ENCODE peak calls at places on chromosomes 11 and 22, in eight cellular contexts. J is BE2C; U is heart right ventricle; C is body of pancreas; R is NT2/D1; I is thoracic aorta; P is naive thymus-derived CD4-positive, alpha-beta T cell; S is fibroblast of lung. W is an unnamed sample. For H3K9me3 and H3K4me1, the result is how much of the 10 kb centered on the place peaks cover.

GRCh38 chr22:50627452-50627913 is 469 bp downstream of the ARSA start:
- DNase-seq in S (no peak), I (no peak), U (no peak), C (no peak), J (peak), P (peak), R (no peak), W (peak)

GRCh38 chr11:12064954-12065280 is 45.5 kb upstream of the MICAL2 start:
- DNase-seq in I (no peak), P (no peak), R (no peak), U (no peak), J (no peak), C (no peak), S (no peak), W (no peak)

GRCh38 chr11:115527534-115528125 is 23.4 kb upstream of the CADM1 start:
- DNase-seq in P (no peak), J (no peak), I (no peak), R (no peak), U (no peak), S (no peak), C (peak), W (no peak)

GRCh38 chr11:65958774-65959420 is 2.6 kb upstream of the SART1 start:
- DNase-seq in U (no peak), R (no peak), P (no peak), S (no peak), J (no peak), I (no peak), C (no peak), W (no peak)

GRCh38 chr11:120834686-120835225 is 189.1 kb upstream of the TBCEL start:
- DNase-seq in R (no peak), C (no peak), I (no peak), S (no peak), P (no peak), J (no peak), U (no peak), W (no peak)

GRCh38 chr11:62622476-62622875 is 690 bp upstream of the B3GAT3 start:
- DNase-seq in I (no peak), C (no peak), P (no peak), S (no peak), J (no peak), R (no peak), U (no peak), W (no peak)

GRCh38 chr22:45785458-45785857 is 113.8 kb downstream of the ATXN10 start:
- DNase-seq in S (no peak), R (no peak), J (no peak), I (no peak), P (no peak), C (peak), U (no peak), W (no peak)

GRCh38 chr11:67014343-67014742 is 8.6 kb upstream of the SYT12 start:
- DNase-seq in P (no peak), R (no peak), I (no peak), S (no peak), J (no peak), U (no peak), C (no peak), W (no peak)

GRCh38 chr11:119757378-119757777 is 28.4 kb upstream of the NECTIN1 start:
- DNase-seq in S (no peak), C (no peak), U (no peak), P (no peak), J (no peak), R (no peak), I (no peak), W (no peak)

GRCh38 chr11:13965337-13965736 is 2.8 kb downstream of the SPON1 start:
- DNase-seq in P (no peak), J (no peak), C (no peak), I (no peak), U (no peak), R (no peak), S (no peak), W (no peak)

GRCh38 chr22:35684270-35684700 is 33.4 kb upstream of the APOL5 start:
- DNase-seq in R (no peak), C (peak), S (peak), P (no peak), I (no peak), U (peak), J (peak), W (no peak)

GRCh38 chr22:46241397-46242007 is 8.6 kb downstream of the CDPF1 start:
- DNase-seq in S (no peak), P (no peak), R (no peak), J (peak), C (no peak), I (no peak), U (peak), W (no peak)

GRCh38 chr11:125110996-125111340 is 458 bp downstream of the TMEM218 start:
- DNase-seq in I (no peak), U (no peak), P (no peak), R (peak), C (no peak), J (no peak), S (no peak), W (no peak)

GRCh38 chr22:29782061-29782845 is 15.1 kb downstream of the UQCR10 start:
- DNase-seq in I (no peak), J (no peak), P (no peak), C (peak), S (no peak), U (peak), R (no peak), W (no peak)

GRCh38 chr11:68575025-68575665 is 109.2 kb upstream of the GAL start:
- DNase-seq in S (peak), P (no peak), J (no peak), I (no peak), U (no peak), C (no peak), R (no peak), W (no peak)

GRCh38 chr11:111462329-111462728 is 49.9 kb downstream of the BTG4 start:
- DNase-seq in S (no peak), I (no peak), J (no peak), P (no peak), C (no peak), U (no peak), R (no peak), W (no peak)

GRCh38 chr11:128956401-128957203 is 13.9 kb upstream of the TP53AIP1 start:
- DNase-seq in S (peak), J (peak), P (no peak), I (no peak), R (peak), U (peak), C (peak), W (peak)

GRCh38 chr11:17782145-17782544 is 47.6 kb downstream of the KCNC1 start:
- DNase-seq in C (no peak), R (no peak), U (no peak), P (no peak), I (no peak), S (no peak), J (no peak), W (no peak)

GRCh38 chr11:62223095-62223494 is 14.6 kb downstream of the SCGB2A1 start:
- DNase-seq in C (no peak), R (no peak), S (no peak), U (no peak), P (no peak), J (no peak), I (no peak), W (no peak)

GRCh38 chr22:46143491-46144147 is 6.7 kb upstream of the PPARA start:
- DNase-seq in I (no peak), P (no peak), R (no peak), J (no peak), C (no peak), S (no peak), U (no peak), W (no peak)

GRCh38 chr11:8858808-8859207 is 52.2 kb upstream of the AKIP1 start:
- DNase-seq in P (no peak), S (no peak), R (no peak), J (no peak), U (no peak), I (no peak), C (no peak), W (no peak)

GRCh38 chr22:49243965-49244364 is 583.7 kb downstream of the BRD1 start:
- DNase-seq in S (no peak), J (no peak), R (no peak), U (no peak), I (no peak), P (no peak), C (no peak), W (no peak)

GRCh38 chr11:10295056-10295901 is 1.3 kb upstream of the SBF2 start:
- DNase-seq in P (no peak), C (no peak), J (no peak), I (no peak), R (no peak), U (no peak), S (no peak), W (no peak)

GRCh38 chr22:50544078-50544745 is 1.5 kb upstream of the KLHDC7B start:
- DNase-seq in I (no peak), C (peak), P (peak), J (peak), S (peak), R (no peak), U (peak), W (peak)

GRCh38 chr22:20422965-20423635 is 14.5 kb downstream of the SCARF2 start:
- DNase-seq in J (peak), U (peak), R (no peak), S (peak), P (no peak), I (no peak), C (peak), W (no peak)

GRCh38 chr11:130144721-130145327 is 14.8 kb upstream of the ST14 start:
- DNase-seq in I (no peak), U (no peak), P (no peak), S (no peak), C (no peak), R (no peak), J (no peak), W (no peak)

GRCh38 chr22:37484115-37485005 is 1.8 kb downstream of the MFNG start:
- DNase-seq in U (peak), P (peak), S (no peak), C (no peak), I (no peak), J (no peak), R (no peak), W (peak)

GRCh38 chr11:61732705-61733104 is 19.7 kb upstream of the MYRF start:
- DNase-seq in J (no peak), U (no peak), I (no peak), S (peak), C (no peak), R (no peak), P (no peak), W (no peak)

GRCh38 chr11:82494988-82495432 is 238.7 kb downstream of the FAM181B start:
- DNase-seq in R (peak), C (no peak), S (no peak), J (peak), I (no peak), U (no peak), P (no peak), W (no peak)

GRCh38 chr11:90614318-90614717 is 391.5 kb upstream of the CHORDC1 start:
- DNase-seq in U (no peak), R (no peak), J (no peak), I (no peak), C (no peak), P (no peak), S (no peak), W (no peak)

GRCh38 chr22:35905894-35906293 is 122.7 kb downstream of the RBFOX2 start:
- DNase-seq in S (no peak), C (no peak), J (no peak), U (no peak), P (no peak), I (no peak), R (no peak), W (no peak)

GRCh38 chr11:69400769-69401590 is 80.5 kb upstream of the LINC01488 start:
- DNase-seq in P (no peak), C (peak), S (no peak), R (no peak), J (no peak), U (no peak), I (no peak), W (no peak)

GRCh38 chr22:38172489-38173155 is 9.0 kb downstream of the PLA2G6 start:
- DNase-seq in P (no peak), R (no peak), I (no peak), C (peak), S (peak), U (peak), J (no peak), W (peak)

GRCh38 chr22:44271010-44271500 is 41.7 kb downstream of the SHISAL1 start:
- DNase-seq in U (no peak), J (no peak), P (no peak), S (no peak), R (no peak), I (no peak), C (no peak), W (no peak)

GRCh38 chr22:19782533-19782932 is 22.0 kb downstream of the TBX1 start:
- DNase-seq in R (no peak), C (no peak), P (no peak), J (no peak), S (no peak), I (no peak), U (no peak), W (no peak)

GRCh38 chr11:72719144-72719543 is 33.1 kb downstream of the ARAP1 start:
- DNase-seq in P (no peak), I (no peak), U (peak), R (no peak), C (peak), S (peak), J (no peak), W (no peak)
- H3K9me3 ChIP-seq in P (under half), I (under half), U (under half), R (under half), C (under half), S (under half), J (under half), W (under half)

DNA sequence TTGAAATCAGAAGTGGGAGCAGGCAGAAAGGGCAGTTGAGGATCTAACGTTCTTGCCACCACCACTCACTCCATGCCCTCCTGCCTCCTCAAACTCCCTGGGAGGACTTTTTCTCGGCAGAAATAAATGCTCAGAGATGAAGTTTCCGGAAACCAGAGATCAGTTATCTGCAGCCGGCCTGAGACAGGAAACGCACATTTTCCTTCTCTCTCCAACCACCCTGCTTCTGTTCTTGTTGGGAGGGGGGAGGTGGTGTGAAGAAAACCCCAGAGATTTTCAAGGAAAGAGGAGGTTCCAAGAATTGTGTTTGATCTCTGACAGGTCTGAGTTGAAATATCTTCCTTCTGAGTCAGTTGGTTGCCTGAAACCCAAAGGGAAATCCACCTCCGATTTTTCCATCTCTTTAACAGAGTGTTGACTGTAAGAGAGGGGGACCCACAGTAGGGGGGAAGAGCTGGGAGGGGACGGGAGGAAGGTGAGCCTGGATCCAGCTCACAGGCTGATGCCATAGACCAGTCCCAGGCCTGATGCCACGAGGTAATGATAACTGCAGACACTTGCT is 100.8 kb downstream of the TRAF6 start:
- DNase-seq in J (no peak), C (no peak), S (no peak), R (no peak), U (peak), P (no peak), I (no peak), W (no peak)
- H3K4me1 ChIP-seq in J (under half), C (under half), S (under half), R (under half), U (half or more), P (under half), I (under half), W (under half)

GRCh38 chr11:2298795-2299747 is 2.6 kb downstream of the C11orf21 start:
- DNase-seq in J (peak), S (no peak), P (no peak), U (no peak), I (no peak), R (peak), C (peak), W (peak)

GRCh38 chr11:2300936-2301630 is 635 bp downstream of the C11orf21 start:
- DNase-seq in U (no peak), P (no peak), S (no peak), J (no peak), C (no peak), I (no peak), R (no peak), W (peak)

GRCh38 chr11:2301631-2302272 is at the start of the genes C11orf21 and TSPAN32:
- DNase-seq in U (peak), S (peak), J (no peak), C (peak), P (peak), I (no peak), R (no peak), W (peak)

GRCh38 chr11:2299773-2300172 is 1.9 kb downstream of the C11orf21 start:
- DNase-seq in R (no peak), S (no peak), C (no peak), I (no peak), U (no peak), J (no peak), P (no peak), W (no peak)

DNA sequence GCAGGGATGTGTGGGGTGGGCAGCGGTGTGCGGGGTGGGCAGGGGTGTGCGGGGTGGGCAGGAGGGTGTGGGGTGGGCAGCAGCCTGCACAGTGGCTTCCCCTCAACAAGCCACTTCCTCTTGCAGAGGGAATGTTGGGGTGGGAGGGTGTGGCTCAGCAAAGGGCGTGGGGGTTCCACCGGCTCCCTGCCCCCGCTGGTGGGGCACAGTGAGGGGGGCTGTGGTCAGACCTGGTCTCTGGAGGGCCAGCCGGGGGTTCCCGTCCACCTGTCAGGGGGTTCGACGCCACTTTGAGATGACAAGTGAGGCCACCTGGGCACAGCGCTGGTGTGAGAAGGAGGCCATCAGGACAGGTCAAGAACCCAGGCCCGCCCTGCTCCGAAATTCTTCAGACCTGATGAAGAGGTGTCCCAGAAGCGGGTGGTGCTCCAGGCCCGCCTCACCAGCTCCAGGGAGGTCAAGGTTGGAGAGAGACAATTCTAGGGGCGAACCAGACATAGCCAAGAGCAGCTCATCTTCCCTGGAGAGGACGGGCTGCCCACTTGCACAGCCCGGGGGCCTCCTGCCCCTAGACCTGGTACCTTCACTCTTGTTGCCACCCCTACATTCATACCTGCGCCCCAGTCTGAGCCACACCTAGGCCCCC is 1.3 kb downstream of the C11orf21 start:
- DNase-seq in J (no peak), R (no peak), I (no peak), U (no peak), C (peak), P (no peak), S (no peak), W (no peak)
- H3K4me3 ChIP-seq in J (no peak), R (no peak), I (peak), U (peak), C (no peak), P (peak), S (no peak), W (peak)

DNA sequence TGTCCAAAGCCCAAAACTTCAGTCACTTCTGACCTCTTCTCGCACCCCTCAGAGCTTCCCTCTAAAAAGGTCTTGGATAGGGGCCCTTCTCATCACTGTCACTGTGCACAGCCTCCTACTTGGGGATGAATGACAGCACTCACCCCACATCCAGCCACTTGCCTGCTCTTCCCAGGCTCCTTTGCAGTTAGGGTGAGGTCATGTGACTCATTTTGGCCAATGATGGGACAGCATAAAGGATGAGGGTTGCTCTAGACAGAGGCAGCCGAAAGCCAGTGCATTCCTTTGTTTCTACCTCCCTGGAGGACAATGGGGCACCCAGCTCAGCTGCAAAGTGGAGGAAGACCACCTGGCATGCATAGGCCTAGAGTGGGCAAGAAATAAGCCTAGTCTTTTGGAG is 1413.3 kb downstream of the TBC1D22A start:
- DNase-seq in P (no peak), R (no peak), U (no peak), C (no peak), I (no peak), J (no peak), S (no peak), W (no peak)
- H3K9me3 ChIP-seq in P (under half), R (under half), U (under half), C (under half), I (under half), J (under half), S (under half), W (under half)

DNA sequence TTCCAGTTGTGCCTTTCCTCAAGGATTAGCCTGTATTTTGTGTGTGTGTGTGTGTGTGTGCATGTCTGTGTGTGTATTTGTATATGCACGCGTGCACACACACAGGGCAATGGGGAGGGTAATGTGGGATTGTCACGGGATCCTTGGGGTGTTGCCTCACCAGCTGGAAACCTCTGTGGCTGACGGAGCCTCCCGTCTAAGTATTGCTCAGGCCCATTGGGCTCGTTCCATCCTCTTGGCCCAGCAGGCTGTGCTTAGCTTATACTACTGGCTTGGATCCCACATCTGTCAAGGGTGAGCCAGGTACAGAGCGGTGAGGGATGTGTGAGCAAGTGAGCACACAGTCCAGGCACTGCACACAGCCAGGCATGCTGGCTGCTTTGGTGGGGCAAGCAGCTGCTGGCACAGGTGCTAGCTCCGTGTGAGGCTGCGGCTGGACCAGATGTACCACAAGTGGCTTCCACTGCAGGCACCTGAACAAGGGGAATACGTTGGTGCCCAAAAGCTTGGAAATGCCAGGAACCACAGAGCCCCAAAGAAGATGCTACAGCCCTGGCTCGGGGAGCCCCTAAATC is 462.8 kb downstream of the NELL1 start:
- DNase-seq in P (no peak), J (no peak), S (no peak), U (no peak), R (no peak), C (no peak), I (no peak), W (no peak)
- H3K4me1 ChIP-seq in P (under half), J (under half), S (under half), U (under half), R (under half), C (under half), I (under half), W (under half)

DNA sequence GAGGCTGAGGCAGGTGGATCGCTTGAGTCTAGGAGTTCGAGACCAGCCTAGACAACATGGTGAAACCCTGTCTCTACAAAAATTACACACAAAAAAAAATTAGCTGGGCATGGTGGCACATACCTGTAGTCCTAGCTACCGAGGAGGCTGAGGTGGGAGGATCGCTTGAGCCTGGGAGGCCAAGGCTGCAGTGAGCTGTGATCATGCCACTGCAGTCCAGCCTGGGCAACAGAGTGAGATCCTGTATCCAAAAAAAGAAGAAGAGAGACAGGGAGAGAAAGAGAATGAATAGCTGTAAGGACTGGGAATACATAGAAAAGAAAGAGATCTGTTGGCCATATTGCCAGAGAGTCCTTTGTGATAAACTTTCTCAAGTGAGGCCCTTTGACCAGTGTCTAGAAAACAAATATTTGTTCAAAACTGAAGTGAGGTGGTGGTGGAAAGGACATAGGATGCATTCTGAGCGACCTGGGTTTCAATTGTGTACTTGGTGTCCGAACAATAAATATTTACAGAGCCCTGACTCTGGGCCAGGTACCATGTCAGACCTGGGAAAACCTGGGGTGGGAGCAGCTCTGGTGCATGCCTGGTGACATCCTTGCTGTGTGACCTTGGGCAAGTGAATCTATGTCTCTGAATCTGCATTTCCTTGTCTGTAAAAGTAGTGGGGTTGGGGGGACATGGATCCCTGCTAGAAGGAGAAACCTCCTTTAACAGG is 89.6 kb upstream of the CRYBB3 start:
- DNase-seq in P (no peak), S (no peak), R (no peak), U (no peak), I (no peak), C (peak), J (no peak), W (no peak)
- H3K4me3 ChIP-seq in P (no peak), S (no peak), R (no peak), U (no peak), I (peak), C (no peak), J (no peak), W (no peak)